ENCODE peak calls at places on chromosomes 12 and 14, in seven cellular contexts. One of them, this sample, is unnamed.

GRCh38 chr12:75196865-75197264 is 12.8 kb downstream of the KCNC2 start:
- DNase-seq in stomach: no peak
- DNase-seq in HCT116: no peak
- DNase-seq in endothelial cell of umbilical vein: no peak
- DNase-seq in K562: no peak
- DNase-seq in SK-N-SH: no peak
- DNase-seq in HL-60: no peak
- DNase-seq in this sample: no peak

GRCh38 chr12:62865090-62865489 is 69.9 kb downstream of the PPM1H start:
- DNase-seq in stomach: no peak
- DNase-seq in HL-60: no peak
- DNase-seq in K562: no peak
- DNase-seq in SK-N-SH: no peak
- DNase-seq in HCT116: no peak
- DNase-seq in endothelial cell of umbilical vein: no peak
- DNase-seq in this sample: no peak

GRCh38 chr14:96139169-96139568 is 65.5 kb upstream of the BDKRB2 start:
- DNase-seq in HCT116: no peak
- DNase-seq in K562: no peak
- DNase-seq in SK-N-SH: no peak
- DNase-seq in endothelial cell of umbilical vein: no peak
- DNase-seq in HL-60: no peak
- DNase-seq in stomach: no peak
- DNase-seq in this sample: no peak

GRCh38 chr14:24032727-24033418 is 18.9 kb upstream of the CARMIL3 start:
- DNase-seq in K562: no peak
- DNase-seq in SK-N-SH: no peak
- DNase-seq in HL-60: peak
- DNase-seq in HCT116: no peak
- DNase-seq in stomach: peak
- DNase-seq in endothelial cell of umbilical vein: no peak
- DNase-seq in this sample: no peak

GRCh38 chr12:92505373-92506340 is 197.1 kb upstream of the PLEKHG7 start:
- DNase-seq in HL-60: peak
- DNase-seq in SK-N-SH: peak
- DNase-seq in K562: peak
- DNase-seq in endothelial cell of umbilical vein: peak
- DNase-seq in HCT116: no peak
- DNase-seq in stomach: peak
- DNase-seq in this sample: no peak

GRCh38 chr14:59207506-59207933 is 19.1 kb downstream of the DAAM1 start:
- DNase-seq in SK-N-SH: no peak
- DNase-seq in HCT116: no peak
- DNase-seq in HL-60: no peak
- DNase-seq in endothelial cell of umbilical vein: no peak
- DNase-seq in stomach: no peak
- DNase-seq in K562: no peak
- DNase-seq in this sample: no peak

GRCh38 chr14:94748667-94749347 is 21.1 kb downstream of the GSC start:
- DNase-seq in HL-60: no peak
- DNase-seq in K562: peak
- DNase-seq in stomach: peak
- DNase-seq in HCT116: peak
- DNase-seq in endothelial cell of umbilical vein: no peak
- DNase-seq in SK-N-SH: peak
- DNase-seq in this sample: peak

GRCh38 chr12:96981053-96981452 is 74.0 kb downstream of the NEDD1 start:
- DNase-seq in K562: no peak
- DNase-seq in endothelial cell of umbilical vein: peak
- DNase-seq in SK-N-SH: no peak
- DNase-seq in HCT116: no peak
- DNase-seq in HL-60: no peak
- DNase-seq in stomach: no peak
- DNase-seq in this sample: no peak

GRCh38 chr12:85644508-85644907 is 191.7 kb downstream of the RASSF9 start:
- DNase-seq in HL-60: no peak
- DNase-seq in endothelial cell of umbilical vein: no peak
- DNase-seq in HCT116: no peak
- DNase-seq in SK-N-SH: no peak
- DNase-seq in K562: no peak
- DNase-seq in stomach: no peak
- DNase-seq in this sample: no peak

GRCh38 chr12:50505945-50506344 is 1.2 kb downstream of the DIP2B start:
- DNase-seq in K562: peak
- DNase-seq in stomach: no peak
- DNase-seq in HL-60: no peak
- DNase-seq in SK-N-SH: no peak
- DNase-seq in endothelial cell of umbilical vein: peak
- DNase-seq in HCT116: no peak
- DNase-seq in this sample: no peak
- TF ChIP-seq POLR2AphosphoS5 in K562: no peak
- TF ChIP-seq POLR2AphosphoS5 in stomach: no peak
- TF ChIP-seq POLR2AphosphoS5 in HL-60: no peak
- TF ChIP-seq POLR2AphosphoS5 in SK-N-SH: no peak
- TF ChIP-seq POLR2AphosphoS5 in endothelial cell of umbilical vein: no peak
- TF ChIP-seq POLR2AphosphoS5 in HCT116: no peak
- TF ChIP-seq POLR2AphosphoS5 in this sample: no peak

GRCh38 chr12:67442896-67443295 is 173.7 kb downstream of the CAND1 start:
- DNase-seq in endothelial cell of umbilical vein: no peak
- DNase-seq in SK-N-SH: no peak
- DNase-seq in K562: no peak
- DNase-seq in stomach: no peak
- DNase-seq in HL-60: no peak
- DNase-seq in HCT116: no peak
- DNase-seq in this sample: no peak

GRCh38 chr12:67442347-67442841 is 173.2 kb downstream of the CAND1 start:
- DNase-seq in K562: peak
- DNase-seq in stomach: no peak
- DNase-seq in HL-60: no peak
- DNase-seq in HCT116: no peak
- DNase-seq in SK-N-SH: peak
- DNase-seq in endothelial cell of umbilical vein: no peak
- DNase-seq in this sample: no peak

GRCh38 chr12:67439611-67440010 is 170.5 kb downstream of the CAND1 start:
- DNase-seq in endothelial cell of umbilical vein: no peak
- DNase-seq in K562: no peak
- DNase-seq in stomach: no peak
- DNase-seq in HCT116: no peak
- DNase-seq in SK-N-SH: no peak
- DNase-seq in HL-60: no peak
- DNase-seq in this sample: no peak

GRCh38 chr12:67444542-67444941 is 175.4 kb downstream of the CAND1 start:
- DNase-seq in HCT116: no peak
- DNase-seq in K562: no peak
- DNase-seq in HL-60: no peak
- DNase-seq in SK-N-SH: no peak
- DNase-seq in endothelial cell of umbilical vein: no peak
- DNase-seq in stomach: no peak
- DNase-seq in this sample: no peak

DNA sequence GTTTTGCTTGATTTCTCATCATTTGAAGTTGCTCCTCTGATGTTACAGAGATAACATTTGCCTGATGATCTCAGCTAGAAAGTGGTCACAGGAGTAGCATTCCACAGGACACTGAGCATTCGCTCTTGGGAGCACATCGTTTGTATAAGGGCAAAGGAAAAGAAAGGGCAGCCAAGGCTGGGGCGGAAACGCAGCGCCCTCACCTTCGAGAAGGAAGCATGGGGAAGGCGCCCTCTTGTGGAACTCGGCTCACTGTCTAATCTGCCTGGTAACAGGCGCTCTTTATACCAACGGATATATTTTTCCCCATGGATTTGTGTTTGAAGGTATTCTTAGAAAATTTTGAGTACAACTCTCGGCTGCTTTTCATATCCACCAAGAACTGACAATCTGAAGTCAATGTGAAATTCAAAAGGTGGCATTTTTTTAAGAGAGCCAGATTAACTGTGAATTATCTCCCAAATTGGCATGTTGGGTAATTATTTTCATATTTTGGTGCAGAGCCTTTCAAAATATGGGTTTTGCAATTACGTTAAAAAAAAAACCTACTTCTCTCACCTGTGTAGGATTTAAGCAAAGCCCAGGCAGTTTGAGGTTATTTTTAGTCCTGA is 172.7 kb downstream of the CAND1 start:
- DNase-seq in endothelial cell of umbilical vein: peak
- DNase-seq in SK-N-SH: peak
- DNase-seq in HCT116: peak
- DNase-seq in HL-60: no peak
- DNase-seq in K562: peak
- DNase-seq in stomach: peak
- DNase-seq in this sample: peak
- TF ChIP-seq POLR2AphosphoS5 in endothelial cell of umbilical vein: no peak
- TF ChIP-seq POLR2AphosphoS5 in SK-N-SH: no peak
- TF ChIP-seq POLR2AphosphoS5 in HCT116: no peak
- TF ChIP-seq POLR2AphosphoS5 in HL-60: no peak
- TF ChIP-seq POLR2AphosphoS5 in K562: no peak
- TF ChIP-seq POLR2AphosphoS5 in stomach: no peak
- TF ChIP-seq POLR2AphosphoS5 in this sample: no peak

GRCh38 chr12:117032593-117033381 is 66.4 kb downstream of the TESC start:
- DNase-seq in stomach: peak
- DNase-seq in HCT116: no peak
- DNase-seq in K562: no peak
- DNase-seq in SK-N-SH: no peak
- DNase-seq in HL-60: no peak
- DNase-seq in endothelial cell of umbilical vein: peak
- DNase-seq in this sample: peak
- TF ChIP-seq POLR2AphosphoS5 in stomach: no peak
- TF ChIP-seq POLR2AphosphoS5 in HCT116: no peak
- TF ChIP-seq POLR2AphosphoS5 in K562: no peak
- TF ChIP-seq POLR2AphosphoS5 in SK-N-SH: no peak
- TF ChIP-seq POLR2AphosphoS5 in HL-60: no peak
- TF ChIP-seq POLR2AphosphoS5 in endothelial cell of umbilical vein: peak
- TF ChIP-seq POLR2AphosphoS5 in this sample: no peak

GRCh38 chr14:68544150-68544892 is 248.5 kb downstream of the ZFP36L1 start:
- DNase-seq in HL-60: no peak
- DNase-seq in K562: peak
- DNase-seq in SK-N-SH: no peak
- DNase-seq in endothelial cell of umbilical vein: peak
- DNase-seq in stomach: peak
- DNase-seq in HCT116: no peak
- DNase-seq in this sample: no peak
- TF ChIP-seq POLR2AphosphoS5 in HL-60: no peak
- TF ChIP-seq POLR2AphosphoS5 in K562: no peak
- TF ChIP-seq POLR2AphosphoS5 in SK-N-SH: no peak
- TF ChIP-seq POLR2AphosphoS5 in endothelial cell of umbilical vein: no peak
- TF ChIP-seq POLR2AphosphoS5 in stomach: peak
- TF ChIP-seq POLR2AphosphoS5 in HCT116: peak
- TF ChIP-seq POLR2AphosphoS5 in this sample: no peak

This sample was measured in GM23338.